ENCODE peak calls at places on chromosome 17, in six cellular contexts. A is neuronal stem cell, Q is ovary, Z is astrocyte, B is esophagus squamous epithelium, O is transverse colon. G is an unnamed sample.
A peak's percentile ranks its signal among the peaks of the same experiment; 100 is the strongest.

GRCh38 chr17:33225509-33225908 is 67.6 kb downstream of the ASIC2 start:
- DNase-seq in Q (no peak), A (no peak), B (no peak), Z (no peak), O (no peak), G (no peak)

GRCh38 chr17:27433521-27433920 is 22.7 kb upstream of the KSR1 start:
- DNase-seq in O (no peak), A (no peak), Z (no peak), Q (no peak), B (no peak), G (no peak)

GRCh38 chr17:5901731-5902660 is 168.2 kb upstream of the WSCD1 start:
- DNase-seq in A (no peak), Z (no peak), Q (no peak), B (no peak), O (no peak), G (no peak)

GRCh38 chr17:76142044-76143041 is 1.3 kb upstream of the FOXJ1 start:
- DNase-seq in Z (no peak), A (no peak), B (no peak), O (no peak), Q (no peak), G (no peak)

GRCh38 chr17:82791532-82791931 is 39.7 kb downstream of the TBCD start:
- DNase-seq in O (no peak), Q (no peak), Z (peak; percentile 96), A (no peak), B (no peak), G (no peak)

GRCh38 chr17:68344701-68345136 is 53.4 kb downstream of the ARSG start:
- DNase-seq in B (no peak), Z (no peak), Q (no peak), A (peak; percentile 23), O (peak; percentile 21), G (no peak)

GRCh38 chr17:75430159-75430748 is 24.8 kb upstream of the GRB2 start:
- DNase-seq in A (peak; percentile 75), B (no peak), O (peak; percentile 36), Q (no peak), Z (peak; percentile 92), G (no peak)

GRCh38 chr17:55334285-55334684 is 69.5 kb downstream of the HLF start:
- DNase-seq in Q (no peak), B (no peak), Z (peak; percentile 73), O (no peak), A (no peak), G (no peak)

GRCh38 chr17:8832711-8833352 is 33.7 kb upstream of the MFSD6L start:
- DNase-seq in Z (no peak), O (peak; percentile 28), B (no peak), Q (no peak), A (peak; percentile 41), G (no peak)

GRCh38 chr17:36212958-36213357 is 2.1 kb downstream of the CCL4L2 start:
- DNase-seq in B (no peak), O (no peak), Q (no peak), Z (no peak), A (no peak), G (no peak)

GRCh38 chr17:45857977-45858708 is 13.5 kb downstream of the SPPL2C start:
- DNase-seq in B (no peak), O (no peak), Q (no peak), A (peak; percentile 67), Z (peak; percentile 8), G (no peak)

GRCh38 chr17:3669548-3669947 is 936 bp downstream of the EMC6 start:
- DNase-seq in A (no peak), B (no peak), Z (no peak), O (no peak), Q (no peak), G (no peak)

GRCh38 chr17:78862073-78863023 is 21.7 kb upstream of the USP36 start:
- DNase-seq in Z (peak; percentile 96), A (no peak), O (peak; percentile 73), Q (peak; percentile 78), B (no peak), G (peak; percentile 90)

GRCh38 chr17:75850928-75851692 is 4.0 kb downstream of the WBP2 start:
- DNase-seq in Q (no peak), O (no peak), B (no peak), A (no peak), Z (peak; percentile 63), G (no peak)

GRCh38 chr17:73480740-73481139 is 163.5 kb downstream of the SDK2 start:
- DNase-seq in A (no peak), O (no peak), Q (no peak), B (no peak), Z (no peak), G (no peak)

GRCh38 chr17:31226373-31226772 is 70.7 kb downstream of the OMG start:
- DNase-seq in B (no peak), Z (no peak), A (no peak), O (no peak), Q (no peak), G (no peak)

GRCh38 chr17:47650525-47651522 is 1.1 kb downstream of the KPNB1 start:
- DNase-seq in Q (peak; percentile 93), O (peak; percentile 96), Z (peak; percentile 90), A (peak; percentile 96), B (peak; percentile 50), G (peak; percentile 89)

GRCh38 chr17:263773-264172 is 82.3 kb upstream of the DOC2B start:
- DNase-seq in Q (peak; percentile 12), B (no peak), A (no peak), O (no peak), Z (no peak), G (no peak)

GRCh38 chr17:74180336-74180735 is 23.1 kb upstream of the RPL38 start:
- DNase-seq in Q (no peak), O (no peak), A (no peak), B (no peak), Z (no peak), G (no peak)

DNA sequence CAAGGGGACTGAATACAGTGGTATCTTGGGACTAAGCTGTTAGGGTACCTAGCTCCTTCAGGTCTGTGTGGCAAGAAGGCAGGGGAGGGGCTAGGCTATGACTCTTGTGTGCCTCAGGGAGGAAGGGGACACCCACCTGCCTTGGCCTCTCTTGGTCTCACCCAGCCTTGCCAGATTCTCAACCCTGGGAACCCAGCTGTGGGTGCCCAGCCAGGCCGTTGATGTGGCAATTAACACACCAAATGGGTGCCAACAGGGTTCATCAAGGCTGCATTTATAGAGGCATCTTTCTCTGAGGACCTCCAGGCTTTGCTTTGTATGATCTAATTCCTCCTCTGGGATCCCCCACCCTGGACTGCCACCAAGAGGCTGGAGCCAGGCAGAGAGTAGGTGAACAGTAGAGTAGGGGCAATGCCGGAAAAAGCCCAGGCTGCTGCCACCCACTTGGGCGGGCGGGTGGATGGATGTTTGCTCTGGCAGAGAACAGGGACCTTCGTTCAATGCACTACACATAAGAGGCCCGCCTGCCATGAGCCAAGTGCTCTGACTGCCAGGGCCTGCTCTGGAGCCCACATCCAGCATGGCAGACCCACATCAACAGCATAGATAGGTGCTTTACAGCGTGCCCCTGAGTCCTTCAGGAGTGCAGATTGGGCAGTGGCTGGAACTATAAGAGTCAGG is 3.2 kb upstream of the ASB16 start:
- DNase-seq in O (no peak), B (no peak), Q (no peak), Z (no peak), A (no peak), G (no peak)
- H3K4me1 ChIP-seq in O (peaks cover 11% of the 10 kb centered on the region), B (peaks cover 8% of the 10 kb centered on the region), Q (peaks cover 6% of the 10 kb centered on the region), Z (peaks cover 11% of the 10 kb centered on the region), A (peaks cover 13% of the 10 kb centered on the region), G (no peaks in the 10 kb centered on the region)

DNA sequence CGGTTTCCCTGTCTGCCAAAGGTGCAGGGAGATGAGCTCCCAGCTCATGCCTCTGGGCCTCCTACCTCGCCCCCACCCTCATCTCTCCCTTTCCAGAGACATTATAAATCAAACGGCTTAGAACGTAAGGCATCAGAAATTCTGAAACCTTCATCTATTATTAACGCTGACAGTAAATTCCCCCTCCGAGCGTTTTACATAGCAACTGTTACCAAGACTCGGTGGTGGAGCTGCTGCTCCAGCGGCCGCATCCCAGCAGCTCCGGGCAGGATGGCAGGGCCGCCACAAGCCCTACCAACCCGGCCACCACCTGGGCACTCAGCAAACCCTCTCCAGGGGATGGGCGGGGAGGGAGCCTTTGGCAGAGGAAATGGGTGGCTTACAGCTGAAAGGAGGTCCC is 76.7 kb downstream of the RAI1 start:
- DNase-seq in Z (no peak), A (no peak), B (no peak), Q (no peak), O (no peak), G (no peak)
- H3K4me1 ChIP-seq in Z (peaks cover 6% of the 10 kb centered on the region), A (peaks cover 5% of the 10 kb centered on the region), B (peaks cover 5% of the 10 kb centered on the region), Q (peaks cover 2% of the 10 kb centered on the region), O (peaks cover 9% of the 10 kb centered on the region), G (no peaks in the 10 kb centered on the region)

DNA sequence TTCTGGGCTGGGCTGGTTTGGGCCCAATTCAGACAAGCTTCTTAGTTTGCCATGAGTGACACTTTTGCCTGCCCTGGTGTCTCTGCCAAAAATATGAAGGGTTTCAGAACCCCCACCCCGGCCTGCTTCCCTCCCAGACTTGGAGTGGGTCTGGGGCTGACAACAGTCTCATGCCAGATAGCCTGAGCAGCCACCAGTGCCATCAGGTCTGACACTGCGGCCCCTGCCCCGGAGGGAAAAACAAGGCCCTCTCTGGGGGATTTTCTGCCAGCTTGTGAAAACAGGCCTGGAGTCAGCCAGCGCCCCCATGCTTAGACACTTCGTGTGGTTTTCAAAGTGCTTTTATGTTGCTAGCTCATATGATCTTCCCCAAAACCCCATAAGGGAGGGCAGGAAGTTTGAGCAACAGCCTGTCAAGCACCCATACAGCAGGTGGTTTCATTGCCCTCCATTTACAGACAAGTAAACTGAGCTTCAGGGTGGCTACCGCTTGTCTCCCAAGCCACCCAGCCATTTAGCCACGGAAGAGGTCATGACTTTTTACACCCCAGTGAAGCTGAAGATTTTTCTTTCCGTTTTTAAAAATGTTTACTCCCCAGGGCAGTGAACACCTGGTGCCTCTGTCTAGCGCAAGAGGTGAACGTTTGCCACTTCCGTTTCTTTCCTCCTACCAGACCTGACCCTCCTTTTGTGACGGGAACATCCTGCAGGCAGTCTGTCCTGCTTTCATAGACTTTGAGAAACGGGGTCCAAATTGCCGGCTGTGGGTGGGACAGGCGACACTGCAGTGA is 300.6 kb downstream of the SEC14L1 start:
- DNase-seq in Q (no peak), A (no peak), B (no peak), O (peak; percentile 57), Z (no peak), G (no peak)
- H3K4me1 ChIP-seq in Q (peaks cover 41% of the 10 kb centered on the region), A (peaks cover 14% of the 10 kb centered on the region), B (peaks cover 81% of the 10 kb centered on the region), O (peaks cover 62% of the 10 kb centered on the region), Z (peaks cover 35% of the 10 kb centered on the region), G (no peaks in the 10 kb centered on the region)

DNA sequence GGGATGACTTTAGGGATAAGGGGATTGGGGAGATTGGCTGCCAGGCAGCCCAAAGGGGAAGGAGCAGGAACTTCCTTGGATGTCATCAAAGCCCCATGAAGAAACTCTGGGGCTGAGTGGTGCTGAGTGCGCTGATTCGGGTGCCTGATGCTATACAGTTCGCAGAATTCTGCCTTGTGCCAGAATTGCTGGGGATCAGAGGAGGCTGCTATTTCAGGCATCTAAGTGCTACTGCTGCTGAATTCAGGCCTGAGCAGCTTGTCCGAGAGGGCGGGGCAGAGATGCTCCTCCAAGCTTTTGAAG is 227.9 kb downstream of the CCDC182 start:
- DNase-seq in B (no peak), Q (no peak), O (no peak), Z (no peak), A (no peak), G (no peak)
- H3K4me1 ChIP-seq in B (no peaks in the 10 kb centered on the region), Q (peaks cover 4% of the 10 kb centered on the region), O (no peaks in the 10 kb centered on the region), Z (peaks cover 7% of the 10 kb centered on the region), A (peaks cover 33% of the 10 kb centered on the region), G (peaks cover 12% of the 10 kb centered on the region)

GRCh38 chr17:40448639-40449261 is 5.5 kb downstream of the IGFBP4 start:
- DNase-seq in A (no peak), B (no peak), Z (no peak), Q (no peak), O (peak; percentile 84), G (no peak)
- H3K4me1 ChIP-seq in A (peaks cover 8% of the 10 kb centered on the region), B (peaks cover 78% of the 10 kb centered on the region), Z (peaks cover 44% of the 10 kb centered on the region), Q (peaks cover 44% of the 10 kb centered on the region), O (peaks cover 48% of the 10 kb centered on the region), G (no peaks in the 10 kb centered on the region)

GRCh38 chr17:41967921-41968578 is 1.5 kb downstream of the CNP start:
- DNase-seq in A (no peak), Z (no peak), Q (peak; percentile 45), B (no peak), O (no peak), G (no peak)
- H3K4me1 ChIP-seq in A (peaks cover 12% of the 10 kb centered on the region), Z (peaks cover 23% of the 10 kb centered on the region), Q (peaks cover 8% of the 10 kb centered on the region), B (peaks cover 48% of the 10 kb centered on the region), O (peaks cover 8% of the 10 kb centered on the region), G (no peaks in the 10 kb centered on the region)